ENCODE peak calls at places on chromosomes 5 and 9, in eight cellular contexts. C is WERI-Rb-1, O is upper lobe of right lung, B is adipocyte, M is tibial artery, D is H7, E is brain microvascular endothelial cell, Y is pancreas. S is an unnamed sample.

GRCh38 chr5:167478156-167478555 is 813.3 kb upstream of the WWC1 start:
- DNase-seq in C (no peak), O (no peak), B (no peak), M (no peak), D (no peak), E (no peak), Y (no peak), S (no peak)

GRCh38 chr5:103990064-103990463 is 427.5 kb upstream of the NUDT12 start:
- DNase-seq in C (no peak), O (no peak), B (no peak), M (no peak), D (no peak), E (no peak), Y (no peak), S (no peak)

GRCh38 chr5:61028382-61028781 is 83.4 kb downstream of the NDUFAF2 start:
- DNase-seq in C (no peak), O (no peak), B (no peak), M (no peak), D (no peak), E (no peak), Y (no peak), S (no peak)

GRCh38 chr5:172791726-172792445 is 20.9 kb upstream of the DUSP1 start:
- DNase-seq in C (no peak), O (no peak), B (no peak), M (no peak), D (no peak), E (no peak), Y (no peak), S (no peak)

GRCh38 chr5:148855249-148856008 is 29.0 kb downstream of the ADRB2 start:
- DNase-seq in C (no peak), O (no peak), B (no peak), M (no peak), D (no peak), E (no peak), Y (no peak), S (no peak)

GRCh38 chr5:65172486-65173129 is 309.1 kb downstream of the ADAMTS6 start:
- DNase-seq in C (no peak), O (no peak), B (no peak), M (no peak), D (no peak), E (peak; percentile 94), Y (no peak), S (no peak)

GRCh38 chr9:4339783-4340335 is 40.0 kb upstream of the GLIS3 start:
- DNase-seq in C (no peak), O (no peak), B (peak; percentile 19), M (no peak), D (no peak), E (no peak), Y (no peak), S (no peak)

GRCh38 chr9:90864779-90865178 is 63.2 kb downstream of the SYK start:
- DNase-seq in C (no peak), O (no peak), B (no peak), M (no peak), D (no peak), E (no peak), Y (no peak), S (no peak)

GRCh38 chr9:12968093-12968492 is 193.3 kb downstream of the LURAP1L start:
- DNase-seq in C (no peak), O (no peak), B (no peak), M (no peak), D (no peak), E (peak; percentile 28), Y (no peak), S (no peak)

GRCh38 chr5:112998296-112998695 is 21.7 kb downstream of the DCP2 start:
- DNase-seq in C (no peak), O (no peak), B (no peak), M (no peak), D (no peak), E (no peak), Y (no peak), S (no peak)

GRCh38 chr5:112996830-112997374 is 20.3 kb downstream of the DCP2 start:
- DNase-seq in C (no peak), O (no peak), B (peak; percentile 15), M (no peak), D (no peak), E (no peak), Y (no peak), S (no peak)

GRCh38 chr5:113000466-113000865 is 23.9 kb downstream of the DCP2 start:
- DNase-seq in C (no peak), O (no peak), B (no peak), M (no peak), D (no peak), E (no peak), Y (no peak), S (no peak)

DNA sequence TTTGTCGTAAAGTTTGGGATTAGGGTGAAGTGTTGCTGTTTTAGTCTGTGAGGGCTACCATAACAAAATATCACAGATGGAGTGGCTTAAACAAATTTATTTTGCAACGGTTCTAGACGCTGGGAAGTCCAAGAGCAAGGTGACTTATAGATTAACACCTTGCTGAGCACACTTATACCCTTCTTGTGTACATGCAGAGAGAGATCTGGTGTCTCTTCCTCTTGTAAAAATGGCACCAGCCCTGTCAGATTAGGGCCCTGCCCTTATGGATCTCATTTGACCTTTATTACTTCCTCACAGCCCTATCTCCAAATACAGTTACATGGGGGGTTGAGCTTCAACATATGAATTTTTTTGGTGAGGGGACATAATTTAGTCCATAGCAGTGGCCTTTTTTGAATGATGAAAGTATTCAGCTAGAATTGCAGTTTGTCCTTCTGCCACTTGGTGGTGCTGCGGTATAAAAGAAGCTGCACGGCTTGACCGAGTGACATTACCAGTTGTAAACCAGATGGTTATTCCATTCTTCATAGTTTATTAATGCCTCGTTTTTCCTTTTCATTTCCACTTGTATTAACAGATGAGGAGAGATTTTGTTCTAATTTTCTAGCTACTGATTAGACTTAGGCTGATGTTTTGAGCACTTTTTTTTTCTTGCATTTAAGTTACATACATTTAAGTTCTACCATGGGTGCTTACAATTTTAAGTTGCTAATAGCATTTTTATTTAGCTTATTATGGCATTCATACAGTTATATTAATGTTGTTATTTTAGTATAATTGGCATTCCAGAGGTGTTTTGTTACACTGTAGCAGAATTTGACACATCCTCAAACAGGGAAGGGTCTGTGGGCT is 19.4 kb downstream of the DCP2 start:
- DNase-seq in C (peak; percentile 72), O (no peak), B (peak; percentile 91), M (peak; percentile 75), D (peak; percentile 46), E (peak; percentile 72), Y (peak; percentile 35), S (no peak)
- H3K36me3 ChIP-seq in C (peaks cover 49% of the 10 kb centered on the region), O (peaks cover 43% of the 10 kb centered on the region), B (peaks cover 19% of the 10 kb centered on the region), M (peaks cover 6% of the 10 kb centered on the region), D (peaks cover 6% of the 10 kb centered on the region), E (no peaks in the 10 kb centered on the region), Y (no peaks in the 10 kb centered on the region), S (peaks cover 2% of the 10 kb centered on the region)

GRCh38 chr5:71533142-71533541 is 54.0 kb upstream of the MCCC2 start:
- DNase-seq in C (no peak), O (no peak), B (peak; percentile 65), M (no peak), D (no peak), E (no peak), Y (no peak), S (no peak)

GRCh38 chr5:71533614-71534013 is 53.5 kb upstream of the MCCC2 start:
- DNase-seq in C (no peak), O (no peak), B (peak; percentile 68), M (no peak), D (no peak), E (peak; percentile 25), Y (no peak), S (no peak)

GRCh38 chr5:71529682-71530081 is 57.5 kb upstream of the MCCC2 start:
- DNase-seq in C (no peak), O (no peak), B (no peak), M (no peak), D (no peak), E (no peak), Y (no peak), S (no peak)

DNA sequence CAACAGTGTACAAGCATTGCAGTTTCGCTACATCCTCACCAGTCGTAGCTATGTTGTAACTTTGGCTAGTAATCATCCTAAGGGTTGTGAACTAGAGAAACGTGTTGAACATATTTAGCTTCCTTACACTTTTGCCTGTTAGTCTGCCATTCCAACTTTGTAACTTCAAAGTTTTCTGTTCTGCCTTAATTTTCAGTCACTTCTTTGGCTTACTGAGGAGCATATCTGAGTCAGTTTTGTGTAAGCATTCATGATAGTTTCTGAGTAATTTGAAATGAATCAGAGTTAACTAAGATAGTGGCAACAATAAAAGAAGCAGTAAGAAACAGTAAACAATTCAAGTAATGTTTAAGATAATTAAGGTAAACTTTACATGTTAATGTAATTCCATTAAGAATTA is 58.9 kb upstream of the MCCC2 start:
- DNase-seq in C (no peak), O (no peak), B (peak; percentile 13), M (no peak), D (no peak), E (no peak), Y (no peak), S (no peak)
- H3K36me3 ChIP-seq in C (peaks cover 44% of the 10 kb centered on the region), O (peaks cover 25% of the 10 kb centered on the region), B (peaks cover 12% of the 10 kb centered on the region), M (peaks cover 25% of the 10 kb centered on the region), D (peaks cover 5% of the 10 kb centered on the region), E (peaks cover 14% of the 10 kb centered on the region), Y (no peaks in the 10 kb centered on the region), S (peaks cover 2% of the 10 kb centered on the region)

GRCh38 chr5:178215263-178216002 is 11.1 kb downstream of the HNRNPAB start:
- DNase-seq in C (no peak), O (no peak), B (no peak), M (no peak), D (no peak), E (no peak), Y (no peak), S (no peak)
- H3K36me3 ChIP-seq in C (peaks cover 58% of the 10 kb centered on the region), O (peaks cover 91% of the 10 kb centered on the region), B (peaks cover 83% of the 10 kb centered on the region), M (peaks cover 67% of the 10 kb centered on the region), D (peaks cover 33% of the 10 kb centered on the region), E (peaks cover 60% of the 10 kb centered on the region), Y (no peaks in the 10 kb centered on the region), S (peaks cover 38% of the 10 kb centered on the region)

GRCh38 chr5:111739423-111739822 is 17.6 kb downstream of the NREP start:
- DNase-seq in C (no peak), O (no peak), B (no peak), M (no peak), D (no peak), E (no peak), Y (no peak), S (no peak)

GRCh38 chr5:111737716-111738115 is 19.3 kb downstream of the NREP start:
- DNase-seq in C (no peak), O (no peak), B (peak; percentile 73), M (no peak), D (no peak), E (no peak), Y (no peak), S (peak; percentile 38)

GRCh38 chr5:111741270-111741669 is 15.7 kb downstream of the NREP start:
- DNase-seq in C (no peak), O (no peak), B (no peak), M (no peak), D (no peak), E (no peak), Y (no peak), S (no peak)

GRCh38 chr5:111735829-111736228 is 21.2 kb downstream of the NREP start:
- DNase-seq in C (peak; percentile 30), O (no peak), B (peak; percentile 92), M (peak; percentile 29), D (peak; percentile 18), E (peak; percentile 98), Y (no peak), S (peak; percentile 76)

DNA sequence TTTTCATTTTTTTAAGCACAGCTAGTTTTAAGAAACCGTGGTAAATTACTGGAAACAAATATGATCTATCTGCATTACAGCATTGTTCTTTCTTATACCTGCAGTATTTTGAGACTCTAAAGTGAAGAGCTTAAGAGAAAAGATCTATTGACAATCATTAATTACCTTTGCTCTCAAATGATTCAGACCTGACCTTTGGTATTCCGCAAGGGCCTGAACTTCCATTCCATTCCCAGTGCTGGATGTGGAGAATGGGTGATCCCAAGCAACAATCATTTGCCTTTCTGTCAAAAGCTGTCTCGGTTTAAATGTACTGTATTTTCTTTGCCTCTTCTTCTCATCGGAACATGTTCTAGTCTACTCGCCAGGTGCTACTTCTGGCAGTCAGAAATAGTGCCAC is 18.9 kb downstream of the NREP start:
- DNase-seq in C (no peak), O (no peak), B (no peak), M (no peak), D (no peak), E (no peak), Y (no peak), S (no peak)
- H3K36me3 ChIP-seq in C (peaks cover 4% of the 10 kb centered on the region), O (no peaks in the 10 kb centered on the region), B (peaks cover 15% of the 10 kb centered on the region), M (no peaks in the 10 kb centered on the region), D (peaks cover 1% of the 10 kb centered on the region), E (peaks cover 27% of the 10 kb centered on the region), Y (no peaks in the 10 kb centered on the region), S (peaks cover 2% of the 10 kb centered on the region)

S was measured in BJ.